ENCODE peak calls at places on chromosomes 13 and 19, in seven cellular contexts. W is astrocyte, Q is mammary epithelial cell, G is mesenchymal stem cell, C is fibroblast of lung, B is IMR-90, F is neuronal stem cell. K is an unnamed sample.

GRCh38 chr19:53659292-53659691 is 27.5 kb downstream of the DPRX start:
- DNase-seq in B (no peak), G (no peak), Q (peak; percentile 9), C (no peak), W (no peak), F (no peak), K (no peak)

GRCh38 chr13:72662548-72662947 is 64.9 kb downstream of the MZT1 start:
- DNase-seq in C (peak; percentile 15), G (no peak), F (no peak), W (no peak), B (no peak), Q (no peak), K (no peak)

GRCh38 chr13:40315416-40316064 is 350.9 kb downstream of the FOXO1 start:
- DNase-seq in W (no peak), B (no peak), G (no peak), Q (peak; percentile 45), C (no peak), F (no peak), K (no peak)

GRCh38 chr19:12126707-12127106 is 13.4 kb downstream of the ZNF20 start:
- DNase-seq in W (no peak), G (no peak), F (no peak), Q (no peak), C (no peak), B (peak; percentile 19), K (no peak)

GRCh38 chr13:25415196-25415595 is 43.4 kb downstream of the ATP8A2 start:
- DNase-seq in W (no peak), F (no peak), C (no peak), G (no peak), Q (no peak), B (no peak), K (no peak)

GRCh38 chr13:84653915-84654534 is 771.8 kb upstream of the SLITRK1 start:
- DNase-seq in C (no peak), B (no peak), F (no peak), W (no peak), G (no peak), Q (no peak), K (no peak)

GRCh38 chr13:42762917-42763316 is 18.5 kb upstream of the FAM216B start:
- DNase-seq in C (peak; percentile 94), F (no peak), G (peak; percentile 90), Q (peak; percentile 60), B (peak; percentile 98), W (peak; percentile 85), K (peak; percentile 17)

GRCh38 chr13:65768545-65768944 is 1461.6 kb downstream of the PCDH9 start:
- DNase-seq in G (no peak), W (no peak), B (no peak), F (no peak), Q (no peak), C (no peak), K (no peak)

GRCh38 chr13:27007166-27007565 is 164.4 kb downstream of the USP12 start:
- DNase-seq in F (no peak), B (no peak), W (no peak), Q (no peak), C (no peak), G (no peak), K (no peak)

GRCh38 chr13:42330991-42331390 is 59.0 kb downstream of the AKAP11 start:
- DNase-seq in Q (no peak), C (peak; percentile 67), B (peak; percentile 31), W (no peak), F (no peak), G (no peak), K (no peak)

GRCh38 chr13:95254341-95254740 is 46.9 kb downstream of the ABCC4 start:
- DNase-seq in Q (peak; percentile 46), F (no peak), C (no peak), B (peak; percentile 39), G (no peak), W (peak; percentile 57), K (peak; percentile 33)

GRCh38 chr19:49014123-49014869 is 2.6 kb downstream of the LHB start:
- DNase-seq in B (peak; percentile 40), C (no peak), Q (no peak), W (no peak), F (no peak), G (peak; percentile 44), K (no peak)

GRCh38 chr13:30785146-30785845 is 50.0 kb downstream of the ALOX5AP start:
- DNase-seq in G (no peak), B (peak; percentile 15), W (no peak), Q (no peak), F (no peak), C (peak; percentile 61), K (no peak)

GRCh38 chr13:110405597-110406450 is 98.7 kb downstream of the COL4A2 start:
- DNase-seq in B (peak; percentile 89), C (peak; percentile 59), F (no peak), Q (peak; percentile 35), G (peak; percentile 97), W (peak; percentile 96), K (no peak)

GRCh38 chr13:68888832-68889231 is 1218.8 kb upstream of the ATXN8OS start:
- DNase-seq in B (no peak), G (no peak), C (no peak), W (no peak), Q (peak; percentile 1), F (no peak), K (no peak)

GRCh38 chr13:46127336-46128023 is 22.6 kb upstream of the CPB2 start:
- DNase-seq in Q (no peak), F (no peak), W (no peak), B (no peak), C (no peak), G (no peak), K (no peak)

GRCh38 chr19:4851551-4852290 is 15.7 kb downstream of the PLIN3 start:
- DNase-seq in Q (no peak), C (peak; percentile 51), W (no peak), G (peak; percentile 59), F (peak; percentile 59), B (peak; percentile 42), K (no peak)

GRCh38 chr13:66171821-66172220 is 1058.3 kb downstream of the PCDH9 start:
- DNase-seq in Q (no peak), C (no peak), B (no peak), W (no peak), G (no peak), F (no peak), K (no peak)

GRCh38 chr13:84446972-84447700 is 564.9 kb upstream of the SLITRK1 start:
- DNase-seq in Q (no peak), W (no peak), G (no peak), F (no peak), B (no peak), C (peak; percentile 43), K (no peak)

GRCh38 chr13:75870397-75870801 is 234.3 kb downstream of the LMO7 start:
- DNase-seq in G (peak; percentile 32), W (no peak), Q (no peak), C (peak; percentile 43), B (peak; percentile 20), F (peak; percentile 20), K (no peak)

DNA sequence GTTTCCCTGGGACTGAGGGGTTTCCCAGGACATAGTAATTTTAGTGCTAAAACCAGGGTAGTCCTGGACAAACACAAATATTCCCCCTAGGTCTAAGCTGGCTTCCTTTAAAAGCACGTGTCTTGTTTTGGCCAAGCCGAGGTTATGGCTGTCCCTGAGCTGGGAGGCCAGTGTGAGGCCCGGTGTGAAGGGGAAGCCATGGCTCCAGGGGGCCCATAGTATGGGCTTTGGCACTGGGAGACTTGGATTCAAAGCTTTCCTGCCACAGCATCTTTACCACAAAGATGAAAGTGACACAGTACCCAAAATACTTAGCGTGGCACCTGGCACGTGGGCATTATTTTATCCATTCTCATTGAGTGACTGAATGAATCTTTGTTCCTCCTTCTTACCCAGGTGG is 345.2 kb downstream of the ZNF536 start:
- DNase-seq in C (no peak), F (no peak), B (no peak), G (no peak), Q (no peak), W (no peak), K (no peak)
- H2AFZ ChIP-seq in C (no peak overlapping the region), F (no peak overlapping the region), B (no peak overlapping the region), G (no peak overlapping the region), Q (no peak overlapping the region), W (no peak overlapping the region), K (no peak overlapping the region)

GRCh38 chr19:47188507-47189033 is 42.4 kb downstream of the BBC3 start:
- DNase-seq in W (no peak), G (no peak), B (no peak), Q (no peak), C (no peak), F (no peak), K (no peak)

GRCh38 chr19:47187023-47187655 is 43.9 kb downstream of the BBC3 start:
- DNase-seq in C (no peak), W (no peak), Q (no peak), G (no peak), F (no peak), B (no peak), K (no peak)

GRCh38 chr19:47186337-47187022 is 44.5 kb downstream of the BBC3 start:
- DNase-seq in W (no peak), B (no peak), G (no peak), F (no peak), C (no peak), Q (no peak), K (no peak)

GRCh38 chr19:47187797-47188196 is 43.2 kb downstream of the BBC3 start:
- DNase-seq in W (no peak), G (no peak), F (no peak), Q (no peak), C (no peak), B (no peak), K (no peak)

GRCh38 chr19:47190167-47190727 is 40.8 kb downstream of the BBC3 start:
- DNase-seq in C (peak; percentile 85), W (peak; percentile 84), B (peak; percentile 71), G (peak; percentile 82), Q (peak; percentile 33), F (no peak), K (no peak)
- H3K27ac ChIP-seq in C (peak overlapping the region; percentile 7), W (peak overlapping the region; percentile 52), B (no peak overlapping the region), G (peak overlapping the region; percentile 71), Q (no peak overlapping the region), F (no peak overlapping the region), K (no peak overlapping the region)

GRCh38 chr13:79448413-79448812 is 32.5 kb upstream of the NDFIP2 start:
- DNase-seq in Q (peak; percentile 2), W (no peak), F (no peak), B (peak; percentile 20), C (no peak), G (peak; percentile 56), K (no peak)
- H2AFZ ChIP-seq in Q (peak overlapping the region; percentile 1), W (peak overlapping the region; percentile 35), F (peak overlapping the region; percentile 19), B (no peak overlapping the region), C (no peak overlapping the region), G (no peak overlapping the region), K (no peak overlapping the region)

DNA sequence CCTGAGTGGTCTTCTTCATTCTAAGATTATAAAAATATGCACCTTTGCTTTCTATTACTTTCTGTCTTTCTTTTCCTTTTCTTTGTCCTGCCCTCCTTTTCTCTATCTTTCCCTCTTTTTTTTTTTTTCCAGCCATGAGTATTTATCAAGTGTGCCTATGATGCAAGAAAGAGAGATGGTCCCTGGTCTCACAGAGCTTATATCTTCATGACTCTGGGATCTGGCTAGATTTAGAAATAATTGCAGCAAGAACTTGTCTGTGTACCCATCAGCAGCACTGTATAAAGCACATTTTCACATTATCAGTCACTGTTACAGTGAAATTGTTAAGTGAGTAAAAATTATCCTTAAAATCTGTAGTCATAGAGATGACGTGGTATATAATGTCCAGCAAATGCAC is 31.6 kb upstream of the GAS6 start:
- DNase-seq in Q (no peak), G (no peak), B (peak; percentile 34), W (no peak), C (no peak), F (no peak), K (no peak)
- H3K27ac ChIP-seq in Q (no peak overlapping the region), G (peak overlapping the region; percentile 100), B (peak overlapping the region; percentile 94), W (peak overlapping the region; percentile 93), C (no peak overlapping the region), F (no peak overlapping the region), K (no peak overlapping the region)

GRCh38 chr13:20526664-20527063 is 1.0 kb upstream of the CRYL1 start:
- DNase-seq in Q (no peak), F (no peak), W (no peak), G (no peak), C (peak; percentile 23), B (peak; percentile 19), K (no peak)
- H2AFZ ChIP-seq in Q (peak overlapping the region; percentile 98), F (peak overlapping the region; percentile 93), W (peak overlapping the region; percentile 99), G (no peak overlapping the region), C (peak overlapping the region; percentile 98), B (peak overlapping the region; percentile 70), K (peak overlapping the region; percentile 97)